ENCODE peak calls at places on chromosomes 7 and 10, in ten cellular contexts. One of them, this sample, is unnamed.

GRCh38 chr10:28202941-28203352 is 99.9 kb downstream of the MPP7 start:
- DNase-seq in OCI-LY7: no peak
- DNase-seq in brain microvascular endothelial cell: no peak
- DNase-seq in WERI-Rb-1: no peak
- DNase-seq in transverse colon: no peak
- DNase-seq in epithelial cell of esophagus: no peak
- DNase-seq in GM20000: no peak
- DNase-seq in MCF 10A: no peak
- DNase-seq in tibial nerve: peak
- DNase-seq in neural progenitor cell: no peak
- DNase-seq in this sample: no peak

GRCh38 chr7:142739927-142740492 is 9.3 kb upstream of the PRSS1 start:
- DNase-seq in tibial nerve: no peak
- DNase-seq in transverse colon: no peak
- DNase-seq in GM20000: no peak
- DNase-seq in neural progenitor cell: no peak
- DNase-seq in MCF 10A: peak
- DNase-seq in epithelial cell of esophagus: no peak
- DNase-seq in WERI-Rb-1: no peak
- DNase-seq in OCI-LY7: peak
- DNase-seq in brain microvascular endothelial cell: no peak
- DNase-seq in this sample: no peak

GRCh38 chr10:23120001-23120934 is 24.9 kb downstream of the MSRB2 start:
- DNase-seq in GM20000: no peak
- DNase-seq in tibial nerve: no peak
- DNase-seq in transverse colon: no peak
- DNase-seq in MCF 10A: no peak
- DNase-seq in WERI-Rb-1: no peak
- DNase-seq in brain microvascular endothelial cell: no peak
- DNase-seq in epithelial cell of esophagus: no peak
- DNase-seq in neural progenitor cell: no peak
- DNase-seq in OCI-LY7: no peak
- DNase-seq in this sample: no peak

GRCh38 chr7:14092376-14092775 is 102.9 kb upstream of the ETV1 start:
- DNase-seq in transverse colon: no peak
- DNase-seq in tibial nerve: no peak
- DNase-seq in neural progenitor cell: no peak
- DNase-seq in GM20000: no peak
- DNase-seq in MCF 10A: no peak
- DNase-seq in WERI-Rb-1: no peak
- DNase-seq in brain microvascular endothelial cell: no peak
- DNase-seq in epithelial cell of esophagus: no peak
- DNase-seq in OCI-LY7: no peak
- DNase-seq in this sample: no peak

GRCh38 chr10:94183666-94184264 is 179.0 kb downstream of the NOC3L start:
- DNase-seq in neural progenitor cell: no peak
- DNase-seq in OCI-LY7: no peak
- DNase-seq in tibial nerve: no peak
- DNase-seq in MCF 10A: peak
- DNase-seq in epithelial cell of esophagus: peak
- DNase-seq in transverse colon: no peak
- DNase-seq in brain microvascular endothelial cell: peak
- DNase-seq in WERI-Rb-1: no peak
- DNase-seq in GM20000: no peak
- DNase-seq in this sample: no peak

GRCh38 chr7:92613214-92613613 is 23.0 kb upstream of the FAM133B start:
- DNase-seq in WERI-Rb-1: no peak
- DNase-seq in neural progenitor cell: no peak
- DNase-seq in transverse colon: no peak
- DNase-seq in GM20000: no peak
- DNase-seq in MCF 10A: no peak
- DNase-seq in brain microvascular endothelial cell: no peak
- DNase-seq in OCI-LY7: no peak
- DNase-seq in tibial nerve: no peak
- DNase-seq in epithelial cell of esophagus: no peak
- DNase-seq in this sample: no peak

GRCh38 chr10:112375721-112376577 is 2.0 kb downstream of the ACSL5 start:
- DNase-seq in WERI-Rb-1: no peak
- DNase-seq in GM20000: peak
- DNase-seq in MCF 10A: peak
- DNase-seq in epithelial cell of esophagus: peak
- DNase-seq in neural progenitor cell: no peak
- DNase-seq in brain microvascular endothelial cell: peak
- DNase-seq in transverse colon: peak
- DNase-seq in tibial nerve: peak
- DNase-seq in OCI-LY7: peak
- DNase-seq in this sample: no peak

GRCh38 chr10:51001587-51001986 is 72.7 kb upstream of the PRKG1 start:
- DNase-seq in neural progenitor cell: peak
- DNase-seq in MCF 10A: peak
- DNase-seq in GM20000: no peak
- DNase-seq in OCI-LY7: peak
- DNase-seq in tibial nerve: no peak
- DNase-seq in WERI-Rb-1: no peak
- DNase-seq in brain microvascular endothelial cell: no peak
- DNase-seq in epithelial cell of esophagus: no peak
- DNase-seq in transverse colon: no peak
- DNase-seq in this sample: no peak

GRCh38 chr10:110455440-110455839 is 42.3 kb upstream of the DUSP5 start:
- DNase-seq in tibial nerve: no peak
- DNase-seq in WERI-Rb-1: no peak
- DNase-seq in neural progenitor cell: no peak
- DNase-seq in GM20000: no peak
- DNase-seq in OCI-LY7: peak
- DNase-seq in brain microvascular endothelial cell: no peak
- DNase-seq in MCF 10A: no peak
- DNase-seq in transverse colon: no peak
- DNase-seq in epithelial cell of esophagus: no peak
- DNase-seq in this sample: no peak

GRCh38 chr10:394061-394438 is 258.8 kb downstream of the ZMYND11 start:
- DNase-seq in transverse colon: no peak
- DNase-seq in neural progenitor cell: peak
- DNase-seq in GM20000: no peak
- DNase-seq in WERI-Rb-1: no peak
- DNase-seq in brain microvascular endothelial cell: no peak
- DNase-seq in OCI-LY7: no peak
- DNase-seq in epithelial cell of esophagus: no peak
- DNase-seq in MCF 10A: no peak
- DNase-seq in tibial nerve: no peak
- DNase-seq in this sample: no peak

GRCh38 chr10:391304-391703 is 256.0 kb downstream of the ZMYND11 start:
- DNase-seq in OCI-LY7: no peak
- DNase-seq in neural progenitor cell: no peak
- DNase-seq in MCF 10A: peak
- DNase-seq in tibial nerve: no peak
- DNase-seq in WERI-Rb-1: no peak
- DNase-seq in GM20000: no peak
- DNase-seq in epithelial cell of esophagus: no peak
- DNase-seq in brain microvascular endothelial cell: no peak
- DNase-seq in transverse colon: no peak
- DNase-seq in this sample: no peak

GRCh38 chr10:391849-392704 is 256.8 kb downstream of the ZMYND11 start:
- DNase-seq in brain microvascular endothelial cell: no peak
- DNase-seq in WERI-Rb-1: no peak
- DNase-seq in neural progenitor cell: no peak
- DNase-seq in GM20000: no peak
- DNase-seq in transverse colon: no peak
- DNase-seq in tibial nerve: no peak
- DNase-seq in MCF 10A: no peak
- DNase-seq in OCI-LY7: no peak
- DNase-seq in epithelial cell of esophagus: no peak
- DNase-seq in this sample: no peak

GRCh38 chr10:392705-393037 is 257.4 kb downstream of the ZMYND11 start:
- DNase-seq in epithelial cell of esophagus: no peak
- DNase-seq in GM20000: no peak
- DNase-seq in MCF 10A: no peak
- DNase-seq in neural progenitor cell: no peak
- DNase-seq in tibial nerve: no peak
- DNase-seq in transverse colon: no peak
- DNase-seq in OCI-LY7: no peak
- DNase-seq in WERI-Rb-1: no peak
- DNase-seq in brain microvascular endothelial cell: no peak
- DNase-seq in this sample: no peak

DNA sequence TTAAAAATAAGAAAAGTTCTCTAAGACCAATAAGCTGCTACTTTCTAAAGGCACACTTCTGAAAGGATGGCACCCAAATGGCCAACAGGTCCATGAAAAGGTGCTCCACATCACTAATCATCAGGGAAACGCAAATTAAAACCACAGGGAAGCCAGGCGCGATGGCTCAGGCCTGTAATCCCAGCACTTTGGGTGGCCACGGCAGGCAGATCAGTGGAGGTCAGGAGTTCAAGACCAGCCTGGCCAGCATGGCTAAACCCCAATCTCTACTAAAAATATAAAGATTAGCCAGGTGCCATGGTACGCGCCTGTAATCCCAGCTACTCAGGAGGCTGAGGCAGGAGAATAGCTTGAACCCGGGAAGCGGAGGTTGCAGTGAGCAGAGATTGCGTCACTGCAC is 258.1 kb downstream of the ZMYND11 start:
- DNase-seq in transverse colon: no peak
- DNase-seq in WERI-Rb-1: peak
- DNase-seq in neural progenitor cell: no peak
- DNase-seq in tibial nerve: no peak
- DNase-seq in GM20000: no peak
- DNase-seq in MCF 10A: no peak
- DNase-seq in brain microvascular endothelial cell: no peak
- DNase-seq in epithelial cell of esophagus: no peak
- DNase-seq in OCI-LY7: no peak
- DNase-seq in this sample: no peak
- TF ChIP-seq CTCF in transverse colon: no peak
- TF ChIP-seq CTCF in WERI-Rb-1: no peak
- TF ChIP-seq CTCF in neural progenitor cell: no peak
- TF ChIP-seq CTCF in tibial nerve: no peak
- TF ChIP-seq CTCF in GM20000: no peak
- TF ChIP-seq CTCF in MCF 10A: no peak
- TF ChIP-seq CTCF in brain microvascular endothelial cell: no peak
- TF ChIP-seq CTCF in epithelial cell of esophagus: no peak
- TF ChIP-seq CTCF in OCI-LY7: no peak
- TF ChIP-seq CTCF in this sample: no peak

GRCh38 chr7:97495487-97495886 is 236.4 kb upstream of the TAC1 start:
- DNase-seq in WERI-Rb-1: no peak
- DNase-seq in neural progenitor cell: no peak
- DNase-seq in transverse colon: no peak
- DNase-seq in epithelial cell of esophagus: no peak
- DNase-seq in GM20000: no peak
- DNase-seq in MCF 10A: no peak
- DNase-seq in OCI-LY7: no peak
- DNase-seq in brain microvascular endothelial cell: no peak
- DNase-seq in tibial nerve: no peak
- DNase-seq in this sample: no peak

GRCh38 chr7:97503367-97504094 is 228.4 kb upstream of the TAC1 start:
- DNase-seq in MCF 10A: no peak
- DNase-seq in GM20000: no peak
- DNase-seq in OCI-LY7: no peak
- DNase-seq in WERI-Rb-1: no peak
- DNase-seq in transverse colon: no peak
- DNase-seq in brain microvascular endothelial cell: no peak
- DNase-seq in neural progenitor cell: no peak
- DNase-seq in tibial nerve: no peak
- DNase-seq in epithelial cell of esophagus: no peak
- DNase-seq in this sample: no peak

GRCh38 chr7:97499204-97499603 is 232.7 kb upstream of the TAC1 start:
- DNase-seq in WERI-Rb-1: peak
- DNase-seq in GM20000: peak
- DNase-seq in tibial nerve: no peak
- DNase-seq in transverse colon: peak
- DNase-seq in epithelial cell of esophagus: peak
- DNase-seq in MCF 10A: peak
- DNase-seq in brain microvascular endothelial cell: peak
- DNase-seq in neural progenitor cell: peak
- DNase-seq in OCI-LY7: peak
- DNase-seq in this sample: no peak
- TF ChIP-seq CTCF in WERI-Rb-1: peak
- TF ChIP-seq CTCF in GM20000: peak
- TF ChIP-seq CTCF in tibial nerve: no peak
- TF ChIP-seq CTCF in transverse colon: peak
- TF ChIP-seq CTCF in epithelial cell of esophagus: peak
- TF ChIP-seq CTCF in MCF 10A: peak
- TF ChIP-seq CTCF in brain microvascular endothelial cell: peak
- TF ChIP-seq CTCF in neural progenitor cell: peak
- TF ChIP-seq CTCF in OCI-LY7: peak
- TF ChIP-seq CTCF in this sample: peak

GRCh38 chr7:40676220-40676619 is 541.4 kb downstream of the SUGCT start:
- DNase-seq in brain microvascular endothelial cell: no peak
- DNase-seq in MCF 10A: peak
- DNase-seq in OCI-LY7: no peak
- DNase-seq in transverse colon: no peak
- DNase-seq in epithelial cell of esophagus: peak
- DNase-seq in neural progenitor cell: no peak
- DNase-seq in tibial nerve: no peak
- DNase-seq in WERI-Rb-1: no peak
- DNase-seq in GM20000: no peak
- DNase-seq in this sample: no peak

GRCh38 chr7:40682696-40683095 is 547.9 kb downstream of the SUGCT start:
- DNase-seq in neural progenitor cell: no peak
- DNase-seq in tibial nerve: no peak
- DNase-seq in MCF 10A: no peak
- DNase-seq in transverse colon: no peak
- DNase-seq in OCI-LY7: no peak
- DNase-seq in WERI-Rb-1: no peak
- DNase-seq in GM20000: no peak
- DNase-seq in brain microvascular endothelial cell: no peak
- DNase-seq in epithelial cell of esophagus: no peak
- DNase-seq in this sample: no peak

GRCh38 chr7:40675741-40676140 is 540.9 kb downstream of the SUGCT start:
- DNase-seq in MCF 10A: peak
- DNase-seq in tibial nerve: no peak
- DNase-seq in GM20000: no peak
- DNase-seq in OCI-LY7: no peak
- DNase-seq in neural progenitor cell: no peak
- DNase-seq in brain microvascular endothelial cell: no peak
- DNase-seq in WERI-Rb-1: no peak
- DNase-seq in epithelial cell of esophagus: peak
- DNase-seq in transverse colon: no peak
- DNase-seq in this sample: no peak

DNA sequence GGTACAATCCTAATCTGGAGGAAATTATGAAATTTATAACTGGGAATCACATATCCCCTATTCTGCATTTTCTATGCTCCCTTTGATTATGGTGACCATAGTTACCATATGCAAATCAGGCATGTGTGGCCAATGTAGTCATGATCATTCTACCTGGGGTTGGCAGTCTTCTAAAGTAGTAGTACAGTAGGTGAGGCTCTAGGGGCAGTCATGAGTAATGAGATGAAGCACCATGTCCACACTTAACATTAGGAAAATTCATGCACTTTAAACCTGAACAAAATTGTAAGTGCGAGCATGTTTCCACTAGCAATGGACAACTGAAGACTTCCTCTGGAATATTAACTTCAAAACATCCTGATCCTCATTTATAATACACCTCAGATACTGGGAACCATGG is 545.9 kb downstream of the SUGCT start:
- DNase-seq in GM20000: peak
- DNase-seq in WERI-Rb-1: peak
- DNase-seq in epithelial cell of esophagus: peak
- DNase-seq in OCI-LY7: peak
- DNase-seq in brain microvascular endothelial cell: no peak
- DNase-seq in transverse colon: no peak
- DNase-seq in MCF 10A: peak
- DNase-seq in tibial nerve: no peak
- DNase-seq in neural progenitor cell: peak
- DNase-seq in this sample: no peak
- TF ChIP-seq CTCF in GM20000: no peak
- TF ChIP-seq CTCF in WERI-Rb-1: peak
- TF ChIP-seq CTCF in epithelial cell of esophagus: peak
- TF ChIP-seq CTCF in OCI-LY7: peak
- TF ChIP-seq CTCF in brain microvascular endothelial cell: peak
- TF ChIP-seq CTCF in transverse colon: peak
- TF ChIP-seq CTCF in MCF 10A: peak
- TF ChIP-seq CTCF in tibial nerve: no peak
- TF ChIP-seq CTCF in neural progenitor cell: peak
- TF ChIP-seq CTCF in this sample: peak

GRCh38 chr10:133394064-133394663 is at the start of gene MTG1:
- DNase-seq in tibial nerve: peak
- DNase-seq in neural progenitor cell: peak
- DNase-seq in OCI-LY7: peak
- DNase-seq in transverse colon: peak
- DNase-seq in WERI-Rb-1: peak
- DNase-seq in brain microvascular endothelial cell: peak
- DNase-seq in epithelial cell of esophagus: peak
- DNase-seq in GM20000: peak
- DNase-seq in MCF 10A: peak
- DNase-seq in this sample: peak
- TF ChIP-seq CTCF in tibial nerve: peak
- TF ChIP-seq CTCF in neural progenitor cell: peak
- TF ChIP-seq CTCF in OCI-LY7: no peak
- TF ChIP-seq CTCF in transverse colon: peak
- TF ChIP-seq CTCF in WERI-Rb-1: peak
- TF ChIP-seq CTCF in brain microvascular endothelial cell: peak
- TF ChIP-seq CTCF in epithelial cell of esophagus: no peak
- TF ChIP-seq CTCF in GM20000: no peak
- TF ChIP-seq CTCF in MCF 10A: no peak
- TF ChIP-seq CTCF in this sample: no peak

This sample was measured in osteocyte.